ENCODE peak calls at places on chromosomes 13 and 19, in five cellular contexts. O, W, A, Q and N are unnamed samples.

GRCh38 chr19:49528211-49528771 is 488 bp downstream of the RCN3 start:
- DNase-seq in O (no peak), W (no peak), A (peak; percentile 29), Q (no peak), N (no peak)

GRCh38 chr13:73142091-73142490 is 83.3 kb downstream of the KLF5 start:
- DNase-seq in A (no peak), Q (no peak), O (peak; percentile 10), W (no peak), N (no peak)

GRCh38 chr19:33430674-33431277 is 57.3 kb downstream of the CEBPG start:
- DNase-seq in A (peak; percentile 70), Q (peak; percentile 79), O (peak; percentile 76), W (peak; percentile 92), N (peak; percentile 52)

GRCh38 chr13:28820099-28821051 is at the start of gene MTUS2:
- DNase-seq in Q (peak; percentile 36), O (peak; percentile 44), A (no peak), W (peak; percentile 83), N (no peak)

GRCh38 chr19:16338470-16339360 is 14.1 kb downstream of the KLF2 start:
- DNase-seq in O (no peak), A (no peak), W (peak; percentile 57), Q (peak; percentile 37), N (peak; percentile 92)

GRCh38 chr13:74325106-74325505 is 190.9 kb upstream of the KLF12 start:
- DNase-seq in A (no peak), O (peak; percentile 18), Q (peak; percentile 40), W (no peak), N (peak; percentile 73)

GRCh38 chr13:40178130-40178529 is 488.3 kb downstream of the FOXO1 start:
- DNase-seq in O (no peak), W (no peak), Q (no peak), A (no peak), N (no peak)

GRCh38 chr19:40411125-40411842 is 1.9 kb downstream of the PRX start:
- DNase-seq in O (no peak), A (peak; percentile 64), W (peak; percentile 45), Q (no peak), N (no peak)

GRCh38 chr19:3470500-3471128 is 9.7 kb downstream of the SMIM24 start:
- DNase-seq in O (no peak), Q (no peak), A (no peak), W (peak; percentile 40), N (no peak)

GRCh38 chr13:28121224-28121623 is 17.1 kb upstream of the PAN3 start:
- DNase-seq in Q (no peak), W (no peak), A (no peak), O (no peak), N (no peak)

GRCh38 chr13:71625183-71625582 is 241.8 kb downstream of the DACH1 start:
- DNase-seq in A (no peak), Q (no peak), O (no peak), W (no peak), N (no peak)

GRCh38 chr13:80337011-80337688 is 3.8 kb downstream of the SPRY2 start:
- DNase-seq in Q (no peak), A (no peak), W (peak; percentile 56), O (no peak), N (no peak)

GRCh38 chr13:28147489-28147888 is 9.1 kb downstream of the PAN3 start:
- DNase-seq in Q (no peak), A (no peak), O (no peak), W (no peak), N (no peak)

GRCh38 chr19:21593934-21594844 is 88.8 kb downstream of the ZNF429 start:
- DNase-seq in Q (no peak), W (no peak), O (no peak), A (no peak), N (no peak)

GRCh38 chr13:30124131-30124768 is 183.1 kb downstream of the KATNAL1 start:
- DNase-seq in A (no peak), O (no peak), W (no peak), Q (no peak), N (no peak)

GRCh38 chr19:10640361-10640760 is 13.8 kb upstream of the ILF3 start:
- DNase-seq in Q (no peak), W (no peak), O (no peak), A (no peak), N (no peak)

GRCh38 chr13:76885203-76886004 is 801 bp downstream of the KCTD12 start:
- DNase-seq in O (peak; percentile 72), A (peak; percentile 71), W (peak; percentile 85), Q (peak; percentile 83), N (peak; percentile 22)

GRCh38 chr13:79943633-79944032 is 397.3 kb downstream of the SPRY2 start:
- DNase-seq in Q (no peak), W (no peak), A (no peak), O (no peak), N (no peak)

GRCh38 chr13:75324413-75324940 is 157.5 kb downstream of the TBC1D4 start:
- DNase-seq in O (no peak), W (no peak), A (no peak), Q (no peak), N (no peak)

GRCh38 chr19:45424191-45425058 is 708 bp upstream of the ERCC1 start:
- DNase-seq in O (no peak), Q (peak; percentile 53), A (peak; percentile 67), W (peak; percentile 89), N (peak; percentile 49)

GRCh38 chr19:47109541-47110375 is 3.8 kb downstream of the ZC3H4 start:
- DNase-seq in Q (no peak), O (no peak), A (no peak), W (peak; percentile 58), N (no peak)

GRCh38 chr13:46526763-46527162 is 26.2 kb upstream of the LRCH1 start:
- DNase-seq in Q (no peak), W (no peak), A (no peak), O (no peak), N (no peak)

GRCh38 chr19:40641306-40641705 is 40.1 kb downstream of the LTBP4 start:
- DNase-seq in W (no peak), A (peak; percentile 48), O (no peak), Q (no peak), N (no peak)

GRCh38 chr13:76791290-76791664 is 94.9 kb downstream of the KCTD12 start:
- DNase-seq in Q (no peak), O (peak; percentile 39), A (no peak), W (no peak), N (no peak)

GRCh38 chr13:99362362-99362761 is 55.2 kb upstream of the GPR183 start:
- DNase-seq in Q (no peak), A (no peak), W (no peak), O (no peak), N (no peak)

DNA sequence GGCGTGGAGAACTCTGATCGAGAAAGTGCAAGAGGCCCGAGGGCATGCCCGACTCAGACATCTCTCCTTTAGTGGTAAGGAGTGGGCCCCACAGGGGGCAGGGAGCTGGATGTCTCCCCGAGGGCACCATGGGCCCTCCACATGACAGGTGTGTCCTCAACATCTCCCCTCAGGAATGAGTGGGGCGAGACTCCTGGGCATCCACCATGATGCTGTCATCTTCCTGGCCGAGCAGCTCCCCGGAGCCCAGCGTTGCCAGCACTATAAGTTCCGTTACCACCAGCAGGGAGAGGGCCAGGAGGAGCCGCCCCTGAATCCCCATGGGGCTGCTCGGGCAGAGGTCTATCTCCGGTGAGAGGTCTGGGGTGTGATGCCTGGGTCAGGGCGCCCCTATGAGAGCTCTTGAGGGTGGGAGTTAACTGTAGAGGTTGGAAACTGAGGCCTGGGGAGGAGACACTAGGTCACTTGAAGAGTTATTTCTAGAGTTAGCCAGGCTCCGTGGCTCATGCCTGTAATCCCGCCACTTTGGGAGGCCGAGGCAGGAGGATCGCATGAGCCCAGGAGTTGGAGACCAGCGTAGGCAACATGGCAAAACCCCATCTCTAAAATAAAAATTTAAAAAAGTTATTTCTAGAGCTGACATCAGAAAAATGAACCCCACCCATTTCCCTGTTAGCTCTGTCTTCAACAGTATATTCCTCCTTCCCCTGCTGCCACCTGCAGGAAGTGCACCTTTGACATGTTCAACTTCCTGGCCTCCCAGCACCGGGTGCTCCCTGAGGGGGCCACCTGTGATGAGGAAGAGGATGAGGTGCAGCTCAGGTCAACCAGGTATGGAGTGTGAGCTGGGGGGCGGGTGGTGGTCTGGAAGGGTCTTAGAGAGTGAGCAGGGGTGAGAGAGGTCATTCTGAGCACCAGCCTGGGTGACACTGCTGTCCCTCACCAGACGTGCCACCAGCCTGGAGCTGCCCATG is 5.1 kb downstream of the IGFLR1 start:
- DNase-seq in O (no peak), Q (no peak), A (no peak), W (no peak), N (no peak)
- TF ChIP-seq CTCF in O (peak; percentile 2), Q (no peak), A (no peak), W (peak; percentile 52), N (peak; percentile 9)

DNA sequence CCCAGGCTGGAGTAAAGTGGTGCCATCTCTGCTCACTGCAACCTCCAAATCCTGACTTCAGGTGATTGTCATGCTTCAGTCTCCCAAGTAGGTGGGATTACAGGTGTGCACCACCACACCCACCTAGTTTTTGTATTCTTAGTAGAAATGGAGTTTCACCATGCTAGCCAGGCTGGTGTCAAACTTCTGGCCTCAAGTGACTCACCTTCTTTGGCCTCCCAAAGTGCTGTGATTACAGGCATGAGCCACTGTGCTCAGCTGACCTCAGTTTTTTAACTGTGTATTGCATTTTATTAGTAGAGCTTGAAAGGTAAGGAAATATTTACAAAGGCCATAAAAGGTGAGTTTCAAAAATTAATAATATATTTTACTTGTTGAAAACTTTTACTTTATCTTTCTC is 2.3 kb downstream of the ZNF726 start:
- DNase-seq in A (no peak), W (no peak), O (no peak), Q (no peak), N (no peak)
- H3K4me3 ChIP-seq in A (no peak overlapping the region), W (peak overlapping the region; percentile 64), O (no peak overlapping the region), Q (no peak overlapping the region), N (no peak overlapping the region)

GRCh38 chr13:114299604-114300305 is 14.5 kb upstream of the CHAMP1 start:
- DNase-seq in Q (no peak), O (no peak), W (no peak), A (no peak), N (no peak)

GRCh38 chr13:114298866-114299265 is 15.4 kb upstream of the CHAMP1 start:
- DNase-seq in Q (no peak), W (no peak), A (no peak), O (no peak), N (no peak)

GRCh38 chr13:114296902-114297301 is 15.5 kb downstream of the UPF3A start:
- DNase-seq in O (no peak), W (no peak), Q (no peak), A (no peak), N (no peak)

DNA sequence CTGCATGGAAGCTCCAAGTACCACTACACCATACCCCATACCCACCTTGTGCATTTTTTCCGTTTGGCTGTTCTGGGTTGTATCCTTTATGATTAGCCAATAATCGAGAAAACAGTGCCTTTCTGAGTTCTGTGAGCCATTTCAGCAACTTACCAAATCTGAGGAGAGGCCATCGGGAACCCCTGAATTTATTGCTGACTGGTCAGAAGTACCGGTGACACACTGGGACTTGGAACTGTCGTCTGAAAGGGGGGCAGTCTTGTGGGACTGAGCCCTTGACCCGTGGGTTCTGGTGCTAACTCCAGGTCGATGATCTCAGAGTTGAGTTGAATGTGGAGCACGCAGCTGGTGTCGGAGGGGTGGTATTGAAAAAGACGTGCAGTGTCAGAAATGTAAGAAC is 15.0 kb downstream of the UPF3A start:
- DNase-seq in Q (no peak), O (no peak), W (no peak), A (no peak), N (no peak)
- TF ChIP-seq CTCF in Q (no peak), O (no peak), W (no peak), A (no peak), N (no peak)

DNA sequence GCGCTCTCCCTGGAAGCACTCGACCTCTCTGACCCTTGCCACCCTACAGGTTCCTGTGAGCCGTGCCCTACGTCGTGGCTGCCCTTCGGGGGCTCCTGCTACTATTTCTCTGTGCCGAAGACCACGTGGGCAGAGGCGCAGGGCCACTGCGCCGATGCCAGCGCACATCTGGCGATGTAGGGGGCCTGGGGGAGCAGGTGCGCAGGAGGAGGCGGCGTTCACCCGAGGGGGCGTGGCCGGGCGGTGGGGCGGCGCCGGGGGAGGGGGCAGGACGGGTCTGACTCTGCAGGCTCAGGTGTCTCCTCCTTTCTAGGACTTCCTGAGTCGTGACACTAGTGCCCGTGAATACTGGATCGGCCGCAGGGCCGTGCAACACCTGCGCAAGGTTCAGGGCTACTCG is 26.4 kb downstream of the CLEC4M start:
- DNase-seq in O (no peak), Q (no peak), W (peak; percentile 89), A (no peak), N (no peak)
- H3K4me3 ChIP-seq in O (no peak overlapping the region), Q (no peak overlapping the region), W (no peak overlapping the region), A (no peak overlapping the region), N (no peak overlapping the region)